ENCODE peak calls at places on chromosomes 12 and 14, in five cellular contexts. One of them, this sample, is unnamed.

GRCh38 chr12:69511870-69512269 is 41.7 kb downstream of the FRS2 start:
- DNase-seq in NCI-H1417 treated with DMSO at 0.1 percent for 48 hours: no peak
- DNase-seq in uterus: no peak
- DNase-seq in foreskin fibroblast: no peak
- DNase-seq in A172: no peak
- DNase-seq in this sample: no peak

GRCh38 chr14:74400328-74400727 is 25.7 kb downstream of the SYNDIG1L start:
- DNase-seq in NCI-H1417 treated with DMSO at 0.1 percent for 48 hours: no peak
- DNase-seq in foreskin fibroblast: peak
- DNase-seq in A172: no peak
- DNase-seq in uterus: no peak
- DNase-seq in this sample: no peak

GRCh38 chr14:34062353-34062973 is 111.6 kb upstream of the EGLN3 start:
- DNase-seq in NCI-H1417 treated with DMSO at 0.1 percent for 48 hours: no peak
- DNase-seq in foreskin fibroblast: no peak
- DNase-seq in uterus: no peak
- DNase-seq in A172: no peak
- DNase-seq in this sample: no peak

GRCh38 chr14:95198320-95198719 is 41.0 kb upstream of the DICER1 start:
- DNase-seq in uterus: no peak
- DNase-seq in NCI-H1417 treated with DMSO at 0.1 percent for 48 hours: no peak
- DNase-seq in A172: no peak
- DNase-seq in foreskin fibroblast: no peak
- DNase-seq in this sample: no peak

GRCh38 chr12:17352164-17352563 is 737.8 kb downstream of the RERGL start:
- DNase-seq in A172: no peak
- DNase-seq in foreskin fibroblast: no peak
- DNase-seq in NCI-H1417 treated with DMSO at 0.1 percent for 48 hours: no peak
- DNase-seq in uterus: no peak
- DNase-seq in this sample: no peak

GRCh38 chr14:24243336-24243836 is 963 bp upstream of the TINF2 start:
- DNase-seq in uterus: no peak
- DNase-seq in foreskin fibroblast: no peak
- DNase-seq in NCI-H1417 treated with DMSO at 0.1 percent for 48 hours: no peak
- DNase-seq in A172: peak
- DNase-seq in this sample: no peak

GRCh38 chr12:87266305-87266704 is 762.9 kb downstream of the C12orf50 start:
- DNase-seq in uterus: no peak
- DNase-seq in foreskin fibroblast: no peak
- DNase-seq in A172: no peak
- DNase-seq in NCI-H1417 treated with DMSO at 0.1 percent for 48 hours: no peak
- DNase-seq in this sample: no peak

GRCh38 chr12:31832740-31833540 is 104.1 kb upstream of the AMN1 start:
- DNase-seq in foreskin fibroblast: no peak
- DNase-seq in A172: no peak
- DNase-seq in NCI-H1417 treated with DMSO at 0.1 percent for 48 hours: no peak
- DNase-seq in uterus: no peak
- DNase-seq in this sample: no peak

GRCh38 chr14:26008290-26008689 is 589.5 kb downstream of the NOVA1 start:
- DNase-seq in A172: no peak
- DNase-seq in NCI-H1417 treated with DMSO at 0.1 percent for 48 hours: no peak
- DNase-seq in uterus: no peak
- DNase-seq in foreskin fibroblast: no peak
- DNase-seq in this sample: no peak

GRCh38 chr12:91610561-91610960 is 427.9 kb upstream of the DCN start:
- DNase-seq in foreskin fibroblast: no peak
- DNase-seq in A172: no peak
- DNase-seq in uterus: no peak
- DNase-seq in NCI-H1417 treated with DMSO at 0.1 percent for 48 hours: no peak
- DNase-seq in this sample: no peak

GRCh38 chr12:52327086-52327829 is 6.1 kb upstream of the KRT83 start:
- DNase-seq in A172: peak
- DNase-seq in foreskin fibroblast: peak
- DNase-seq in uterus: peak
- DNase-seq in NCI-H1417 treated with DMSO at 0.1 percent for 48 hours: peak
- DNase-seq in this sample: peak

GRCh38 chr12:58775396-58775795 is 144.9 kb downstream of the LRIG3 start:
- DNase-seq in uterus: no peak
- DNase-seq in foreskin fibroblast: no peak
- DNase-seq in A172: no peak
- DNase-seq in NCI-H1417 treated with DMSO at 0.1 percent for 48 hours: no peak
- DNase-seq in this sample: no peak

GRCh38 chr12:14841761-14842160 is 1.6 kb downstream of the ART4 start:
- DNase-seq in NCI-H1417 treated with DMSO at 0.1 percent for 48 hours: no peak
- DNase-seq in foreskin fibroblast: peak
- DNase-seq in uterus: peak
- DNase-seq in A172: peak
- DNase-seq in this sample: no peak

This sample was measured in brain pericyte.